ENCODE peak calls at places on chromosome 20, in ten cellular contexts. W is effector memory CD4-positive, alpha-beta T cell; G is cardiac muscle cell; E is tibial artery; Y is psoas muscle; D is HCT116; H is spleen; V is keratinocyte; P is body of pancreas; U is small intestine. J is an unnamed sample.

GRCh38 chr20:62238569-62239277 is 402 bp downstream of the OSBPL2 start:
- DNase-seq in W (no peak), G (peak; percentile 27), E (no peak), Y (no peak), D (no peak), H (no peak), V (no peak), P (peak; percentile 60), U (peak; percentile 58), J (no peak)

GRCh38 chr20:56628015-56628872 is 862 bp upstream of the TFAP2C start:
- DNase-seq in W (no peak), G (peak; percentile 51), E (no peak), Y (no peak), D (no peak), H (no peak), V (no peak), P (peak; percentile 25), U (no peak), J (peak; percentile 35)

GRCh38 chr20:11992426-11992825 is 74.7 kb downstream of the BTBD3 start:
- DNase-seq in W (no peak), G (no peak), E (no peak), Y (no peak), D (no peak), H (no peak), V (no peak), P (no peak), U (no peak), J (no peak)

GRCh38 chr20:43936805-43937204 is 22.2 kb downstream of the TOX2 start:
- DNase-seq in W (no peak), G (no peak), E (no peak), Y (no peak), D (no peak), H (no peak), V (peak; percentile 42), P (no peak), U (no peak), J (no peak)

GRCh38 chr20:34369265-34369664 is 6.2 kb downstream of the ITCH start:
- DNase-seq in W (no peak), G (no peak), E (no peak), Y (no peak), D (no peak), H (no peak), V (no peak), P (no peak), U (no peak), J (no peak)

GRCh38 chr20:40241944-40242343 is 447.1 kb downstream of the MAFB start:
- DNase-seq in W (no peak), G (no peak), E (no peak), Y (no peak), D (no peak), H (no peak), V (no peak), P (no peak), U (no peak), J (no peak)

GRCh38 chr20:21365771-21366170 is 31.6 kb downstream of the NKX2-4 start:
- DNase-seq in W (no peak), G (no peak), E (no peak), Y (no peak), D (no peak), H (no peak), V (no peak), P (no peak), U (no peak), J (no peak)

GRCh38 chr20:7851031-7851490 is 89.2 kb downstream of the HAO1 start:
- DNase-seq in W (no peak), G (no peak), E (no peak), Y (no peak), D (no peak), H (no peak), V (no peak), P (no peak), U (no peak), J (no peak)

GRCh38 chr20:38843346-38843745 is 37.8 kb downstream of the PPP1R16B start:
- DNase-seq in W (no peak), G (no peak), E (no peak), Y (no peak), D (no peak), H (no peak), V (no peak), P (no peak), U (no peak), J (no peak)

GRCh38 chr20:11851646-11852045 is 66.0 kb upstream of the BTBD3 start:
- DNase-seq in W (no peak), G (no peak), E (no peak), Y (no peak), D (no peak), H (no peak), V (peak; percentile 42), P (no peak), U (no peak), J (no peak)

GRCh38 chr20:25063546-25063945 is 5.6 kb upstream of the ACSS1 start:
- DNase-seq in W (no peak), G (no peak), E (no peak), Y (no peak), D (no peak), H (peak; percentile 71), V (no peak), P (peak; percentile 10), U (no peak), J (no peak)

GRCh38 chr20:53763707-53764415 is 170.2 kb upstream of the ZNF217 start:
- DNase-seq in W (no peak), G (no peak), E (no peak), Y (no peak), D (no peak), H (no peak), V (no peak), P (peak; percentile 59), U (peak; percentile 90), J (peak; percentile 49)

GRCh38 chr20:52426856-52427255 is 235.3 kb upstream of the ZFP64 start:
- DNase-seq in W (no peak), G (no peak), E (no peak), Y (no peak), D (no peak), H (no peak), V (no peak), P (no peak), U (no peak), J (no peak)

GRCh38 chr20:18957328-18957727 is 143.7 kb downstream of the SCP2D1 start:
- DNase-seq in W (no peak), G (no peak), E (no peak), Y (no peak), D (no peak), H (no peak), V (no peak), P (no peak), U (no peak), J (no peak)

GRCh38 chr20:10653593-10654288 is 20.1 kb downstream of the JAG1 start:
- DNase-seq in W (no peak), G (peak; percentile 45), E (peak; percentile 88), Y (no peak), D (no peak), H (no peak), V (no peak), P (no peak), U (peak; percentile 20), J (no peak)
- H3K4me3 ChIP-seq in W (no peak overlapping the region), G (no peak overlapping the region), E (peak overlapping the region; percentile 1), Y (peak overlapping the region; percentile 48), D (no peak overlapping the region), H (no peak overlapping the region), V (no peak overlapping the region), P (no peak overlapping the region), U (no peak overlapping the region), J (no peak overlapping the region)

DNA sequence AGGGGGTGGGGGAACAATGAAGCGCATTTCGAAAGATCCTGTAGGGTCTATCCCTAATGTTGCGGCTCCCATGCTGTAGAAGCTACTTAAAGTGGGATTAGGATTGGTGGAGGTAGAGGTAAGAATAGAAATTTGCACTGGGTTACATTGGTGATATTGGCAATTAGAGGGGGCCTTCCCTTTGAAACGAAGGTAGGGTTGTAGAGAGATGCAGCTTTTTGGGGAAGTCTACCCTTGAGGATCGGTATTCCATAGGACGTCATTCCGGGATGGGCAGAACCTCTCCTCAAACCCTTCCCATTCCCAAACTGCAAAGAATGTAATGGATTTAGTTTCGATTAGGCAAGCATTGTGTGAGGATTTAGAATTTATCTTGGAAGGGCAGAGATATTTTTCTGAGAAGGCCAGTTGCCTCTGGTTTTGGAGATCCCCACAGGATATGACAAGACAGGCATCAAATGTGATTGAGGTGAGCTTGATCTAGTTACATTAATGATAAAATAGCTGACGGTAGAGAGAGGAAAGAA is 5.4 kb upstream of the ZNFX1 start:
- DNase-seq in W (no peak), G (no peak), E (no peak), Y (no peak), D (no peak), H (no peak), V (no peak), P (no peak), U (no peak), J (no peak)
- H3K4me1 ChIP-seq in W (peaks cover 4% of the 10 kb centered on the region), G (peaks cover 21% of the 10 kb centered on the region), E (no peaks in the 10 kb centered on the region), Y (peaks cover 42% of the 10 kb centered on the region), D (peaks cover 48% of the 10 kb centered on the region), H (peaks cover 56% of the 10 kb centered on the region), V (peaks cover 63% of the 10 kb centered on the region), P (peaks cover 42% of the 10 kb centered on the region), U (peaks cover 12% of the 10 kb centered on the region), J (peaks cover 57% of the 10 kb centered on the region)

GRCh38 chr20:2899243-2899642 is 26.0 kb downstream of the PTPRA start:
- DNase-seq in W (no peak), G (no peak), E (no peak), Y (no peak), D (no peak), H (no peak), V (no peak), P (no peak), U (no peak), J (no peak)

GRCh38 chr20:2902818-2903217 is 29.5 kb downstream of the PTPRA start:
- DNase-seq in W (no peak), G (no peak), E (no peak), Y (no peak), D (no peak), H (no peak), V (no peak), P (no peak), U (no peak), J (no peak)

GRCh38 chr20:2900845-2901592 is 27.7 kb downstream of the PTPRA start:
- DNase-seq in W (no peak), G (peak; percentile 3), E (no peak), Y (no peak), D (no peak), H (no peak), V (no peak), P (no peak), U (no peak), J (no peak)
- H3K27ac ChIP-seq in W (no peak overlapping the region), G (no peak overlapping the region), E (no peak overlapping the region), Y (no peak overlapping the region), D (no peak overlapping the region), H (no peak overlapping the region), V (no peak overlapping the region), P (no peak overlapping the region), U (no peak overlapping the region), J (no peak overlapping the region)

GRCh38 chr20:48732081-48732829 is 95.5 kb downstream of the PREX1 start:
- DNase-seq in W (no peak), G (no peak), E (no peak), Y (no peak), D (no peak), H (no peak), V (no peak), P (no peak), U (no peak), J (no peak)
- H3K4me3 ChIP-seq in W (no peak overlapping the region), G (no peak overlapping the region), E (no peak overlapping the region), Y (no peak overlapping the region), D (no peak overlapping the region), H (no peak overlapping the region), V (no peak overlapping the region), P (no peak overlapping the region), U (no peak overlapping the region), J (no peak overlapping the region)